ENCODE peak calls at places on chromosomes 12 and 14, in five cellular contexts. D is GM12878, I is suprapubic skin, Q is tibial nerve, B is transverse colon. N is an unnamed sample.

GRCh38 chr14:67480011-67480410 is 8.5 kb downstream of the TMEM229B start:
- DNase-seq in D (no peak), I (no peak), Q (no peak), B (no peak), N (no peak)

GRCh38 chr12:68159681-68160304 is at the start of gene IFNG:
- DNase-seq in D (peak; percentile 27), I (no peak), Q (no peak), B (no peak), N (no peak)

GRCh38 chr12:110860833-110861291 is 14.1 kb downstream of the CCDC63 start:
- DNase-seq in D (no peak), I (no peak), Q (no peak), B (no peak), N (no peak)

GRCh38 chr12:120361506-120362208 is 7.3 kb downstream of the MSI1 start:
- DNase-seq in D (no peak), I (no peak), Q (peak; percentile 31), B (peak; percentile 28), N (peak; percentile 76)

GRCh38 chr12:86729798-86730197 is 473.6 kb upstream of the MGAT4C start:
- DNase-seq in D (no peak), I (no peak), Q (no peak), B (no peak), N (no peak)

GRCh38 chr12:14416658-14417057 is 51.2 kb downstream of the ATF7IP start:
- DNase-seq in D (no peak), I (no peak), Q (no peak), B (no peak), N (no peak)

GRCh38 chr12:26162905-26163304 is 32.5 kb upstream of the SSPN start:
- DNase-seq in D (peak; percentile 62), I (no peak), Q (no peak), B (no peak), N (no peak)

GRCh38 chr14:26394114-26394855 is 203.5 kb downstream of the NOVA1 start:
- DNase-seq in D (no peak), I (no peak), Q (no peak), B (peak; percentile 20), N (no peak)

GRCh38 chr12:95908573-95908972 is 33.8 kb downstream of the CCDC38 start:
- DNase-seq in D (no peak), I (no peak), Q (no peak), B (no peak), N (no peak)

GRCh38 chr14:39419272-39419671 is 13.0 kb downstream of the FBXO33 start:
- DNase-seq in D (no peak), I (no peak), Q (no peak), B (no peak), N (no peak)
- TF ChIP-seq CTCF in D (no peak), I (no peak), Q (no peak), B (no peak), N (no peak)

GRCh38 chr12:47102845-47103666 is 23.3 kb upstream of the AMIGO2 start:
- DNase-seq in D (no peak), I (no peak), Q (no peak), B (no peak), N (peak; percentile 53)

GRCh38 chr12:47100146-47100545 is 20.4 kb upstream of the AMIGO2 start:
- DNase-seq in D (no peak), I (no peak), Q (no peak), B (no peak), N (no peak)

GRCh38 chr12:47105914-47106674 is 26.3 kb upstream of the AMIGO2 start:
- DNase-seq in D (no peak), I (no peak), Q (no peak), B (peak; percentile 19), N (no peak)

GRCh38 chr12:47098099-47098498 is 18.3 kb upstream of the AMIGO2 start:
- DNase-seq in D (no peak), I (no peak), Q (no peak), B (no peak), N (peak; percentile 49)

GRCh38 chr12:47102406-47102805 is 22.6 kb upstream of the AMIGO2 start:
- DNase-seq in D (no peak), I (no peak), Q (no peak), B (no peak), N (no peak)
- TF ChIP-seq EP300 in D (no peak), I (no peak), Q (no peak), B (no peak), N (no peak)

GRCh38 chr12:53984901-53985357 is at the start of gene HOXC10:
- DNase-seq in D (peak; percentile 38), I (peak; percentile 98), Q (peak; percentile 93), B (peak; percentile 70), N (peak; percentile 95)
- H3K4me3 ChIP-seq in D (peak within 1 kb of the TSS; percentile 44), I (peak within 1 kb of the TSS; percentile 60), Q (peak within 1 kb of the TSS; percentile 66), B (no peak within 1 kb of the TSS), N (peak within 1 kb of the TSS; percentile 42)

DNA sequence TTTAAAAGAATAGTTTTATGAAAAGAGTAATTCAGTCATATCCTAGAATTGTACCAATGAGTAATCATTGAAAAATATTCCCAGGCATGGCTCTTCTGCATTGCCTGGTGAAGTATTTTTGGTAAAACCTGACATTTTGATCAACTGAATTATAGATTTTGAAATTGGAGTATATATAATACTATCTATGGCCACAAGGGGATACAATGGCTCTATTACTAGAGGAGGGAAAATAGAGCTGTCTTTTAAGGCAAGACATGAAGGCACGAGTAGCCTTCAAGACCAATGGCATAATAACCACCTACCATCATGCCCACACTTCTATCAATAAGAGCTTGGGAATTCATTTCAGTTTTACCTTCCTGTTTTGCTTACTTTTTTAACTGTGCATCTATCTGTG is 1241.4 kb upstream of the TMEM132C start:
- DNase-seq in D (no peak), I (no peak), Q (no peak), B (no peak), N (no peak)
- TF ChIP-seq CTCF in D (peak; percentile 12), I (no peak), Q (no peak), B (no peak), N (no peak)

GRCh38 chr14:59679872-59680271 is 103.3 kb upstream of the CCDC175 start:
- DNase-seq in D (no peak), I (no peak), Q (no peak), B (no peak), N (no peak)
- TF ChIP-seq EP300 in D (no peak), I (no peak), Q (no peak), B (no peak), N (no peak)

GRCh38 chr12:119259483-119259882 is 75.0 kb upstream of the CCDC60 start:
- DNase-seq in D (no peak), I (no peak), Q (no peak), B (no peak), N (no peak)

GRCh38 chr12:119262388-119262787 is 72.1 kb upstream of the CCDC60 start:
- DNase-seq in D (no peak), I (no peak), Q (no peak), B (no peak), N (no peak)

DNA sequence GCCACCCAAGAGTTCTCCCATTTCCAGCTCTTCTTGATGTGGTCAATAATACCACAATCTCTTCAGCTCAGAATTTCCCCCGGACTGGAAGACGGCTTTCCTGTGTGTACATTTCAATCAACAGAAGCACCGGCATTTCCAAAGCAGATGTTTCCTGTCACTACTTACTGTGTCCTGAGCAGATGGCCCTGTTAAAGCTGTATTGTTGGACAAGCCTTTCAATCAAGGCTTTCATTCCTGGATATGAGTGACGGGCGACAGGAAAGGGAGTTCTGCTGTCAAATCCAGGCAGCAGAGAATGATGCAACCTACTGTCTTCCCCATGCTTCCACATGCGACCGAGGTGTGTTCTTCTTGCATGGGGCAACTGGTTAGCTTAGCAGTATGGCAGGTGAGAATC is 76.4 kb upstream of the CCDC60 start:
- DNase-seq in D (no peak), I (no peak), Q (no peak), B (no peak), N (no peak)
- H3K4me3 ChIP-seq in D (no peak overlapping the region), I (no peak overlapping the region), Q (no peak overlapping the region), B (no peak overlapping the region), N (no peak overlapping the region)

GRCh38 chr14:63632932-63633514 is 8.6 kb downstream of the WDR89 start:
- DNase-seq in D (no peak), I (no peak), Q (no peak), B (no peak), N (no peak)
- TF ChIP-seq CTCF in D (peak; percentile 60), I (no peak), Q (peak; percentile 34), B (peak; percentile 54), N (peak; percentile 9)

DNA sequence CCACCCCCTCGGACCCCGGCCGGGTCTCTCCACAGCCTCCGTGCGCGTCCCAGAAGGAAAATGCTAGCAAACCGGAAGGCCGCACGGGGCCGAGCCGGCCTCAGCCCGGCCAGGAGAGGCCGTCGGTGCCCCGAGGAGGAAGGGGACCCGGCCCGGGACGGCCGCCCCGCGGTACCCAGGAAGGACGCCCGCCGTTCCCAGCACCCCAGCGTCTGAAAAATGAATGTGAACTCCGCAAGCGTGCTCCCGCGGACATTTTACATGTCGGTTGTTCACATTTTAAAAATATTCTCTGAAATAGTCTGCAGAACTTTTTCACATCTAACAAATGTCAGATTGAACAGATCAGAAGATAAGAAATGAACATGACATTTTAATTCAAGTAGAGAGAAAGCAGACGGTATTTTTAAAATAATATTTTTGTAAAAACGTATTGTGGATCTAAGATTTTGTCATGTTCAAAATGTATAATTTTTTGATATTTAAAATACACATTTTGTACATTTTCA is 101.8 kb upstream of the DIO3 start:
- DNase-seq in D (no peak), I (peak; percentile 52), Q (no peak), B (no peak), N (no peak)
- TF ChIP-seq EP300 in D (no peak), I (no peak), Q (no peak), B (no peak), N (no peak)

GRCh38 chr14:92323031-92323915 is at the start of gene SLC24A4:
- DNase-seq in D (no peak), I (no peak), Q (no peak), B (no peak), N (no peak)
- H3K4me3 ChIP-seq in D (peak within 1 kb of the TSS; percentile 11), I (peak within 1 kb of the TSS; percentile 51), Q (peak within 1 kb of the TSS; percentile 55), B (no peak within 1 kb of the TSS), N (peak within 1 kb of the TSS; percentile 20)

GRCh38 chr12:64323006-64323405 is 67.6 kb downstream of the C12orf56 start:
- DNase-seq in D (no peak), I (no peak), Q (no peak), B (no peak), N (no peak)

GRCh38 chr12:64323476-64324225 is 66.9 kb downstream of the C12orf56 start:
- DNase-seq in D (no peak), I (no peak), Q (no peak), B (no peak), N (no peak)

GRCh38 chr12:64320611-64321010 is 69.9 kb downstream of the C12orf56 start:
- DNase-seq in D (no peak), I (no peak), Q (no peak), B (no peak), N (no peak)

DNA sequence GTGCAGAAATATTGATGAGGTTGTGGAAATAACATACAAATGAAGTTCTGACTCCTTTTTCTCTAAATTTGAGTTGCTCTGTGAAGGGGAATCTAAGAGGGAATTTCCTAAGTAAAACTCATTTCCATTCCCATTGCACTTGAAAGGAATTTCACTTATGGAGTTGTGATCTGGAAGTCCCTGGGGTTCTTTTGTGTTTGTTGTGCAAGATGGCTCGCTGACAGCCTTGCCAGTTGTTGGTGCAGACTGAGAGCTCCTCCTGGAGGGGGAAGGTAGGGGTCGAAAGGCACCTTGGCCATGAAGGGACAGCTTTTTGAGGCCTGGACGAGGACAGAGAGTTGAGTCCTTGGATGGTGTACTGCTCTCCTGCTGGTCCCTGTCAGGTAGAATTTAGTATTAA is 72.0 kb downstream of the C12orf56 start:
- DNase-seq in D (no peak), I (no peak), Q (no peak), B (no peak), N (no peak)
- TF ChIP-seq CTCF in D (peak; percentile 52), I (no peak), Q (no peak), B (no peak), N (no peak)